ENCODE peak calls at places on chromosomes 11 and 22, in four cellular contexts. N, Y, O and F are unnamed samples.

GRCh38 chr11:134643519-134644042 is 231.5 kb upstream of the B3GAT1 start:
- DNase-seq in N (no peak), Y (no peak), O (peak; percentile 44), F (no peak)

GRCh38 chr22:38034278-38034882 is 22.8 kb upstream of the PICK1 start:
- DNase-seq in N (peak; percentile 50), Y (peak; percentile 15), O (peak; percentile 70), F (peak; percentile 72)

GRCh38 chr11:109729761-109730160 is 307.8 kb downstream of the C11orf87 start:
- DNase-seq in N (no peak), Y (no peak), O (no peak), F (no peak)

GRCh38 chr11:115676768-115677167 is 172.6 kb upstream of the CADM1 start:
- DNase-seq in N (no peak), Y (no peak), O (no peak), F (no peak)

GRCh38 chr22:29314537-29315285 is 786 bp downstream of the RASL10A start:
- DNase-seq in N (no peak), Y (no peak), O (peak; percentile 65), F (no peak)

GRCh38 chr11:74465291-74465708 is 2.0 kb downstream of the KCNE3 start:
- DNase-seq in N (peak; percentile 68), Y (no peak), O (no peak), F (no peak)

GRCh38 chr11:118046964-118047700 is 29.7 kb upstream of the TMPRSS4 start:
- DNase-seq in N (no peak), Y (no peak), O (no peak), F (no peak)

GRCh38 chr22:33848251-33848650 is 72.0 kb downstream of the LARGE1 start:
- DNase-seq in N (no peak), Y (no peak), O (no peak), F (no peak)

GRCh38 chr11:17021550-17021949 is 7.3 kb upstream of the PLEKHA7 start:
- DNase-seq in N (no peak), Y (no peak), O (no peak), F (peak; percentile 49)

GRCh38 chr22:30790366-30790765 is 95.7 kb downstream of the OSBP2 start:
- DNase-seq in N (no peak), Y (no peak), O (no peak), F (no peak)

GRCh38 chr11:74418509-74418895 is 20.3 kb upstream of the PGM2L1 start:
- DNase-seq in N (peak; percentile 6), Y (no peak), O (no peak), F (no peak)

GRCh38 chr11:95461858-95462257 is 230.9 kb upstream of the SESN3 start:
- DNase-seq in N (no peak), Y (no peak), O (no peak), F (no peak)

GRCh38 chr22:22452211-22452610 is 56.3 kb downstream of the ZNF280B start:
- DNase-seq in N (no peak), Y (no peak), O (no peak), F (no peak)

DNA sequence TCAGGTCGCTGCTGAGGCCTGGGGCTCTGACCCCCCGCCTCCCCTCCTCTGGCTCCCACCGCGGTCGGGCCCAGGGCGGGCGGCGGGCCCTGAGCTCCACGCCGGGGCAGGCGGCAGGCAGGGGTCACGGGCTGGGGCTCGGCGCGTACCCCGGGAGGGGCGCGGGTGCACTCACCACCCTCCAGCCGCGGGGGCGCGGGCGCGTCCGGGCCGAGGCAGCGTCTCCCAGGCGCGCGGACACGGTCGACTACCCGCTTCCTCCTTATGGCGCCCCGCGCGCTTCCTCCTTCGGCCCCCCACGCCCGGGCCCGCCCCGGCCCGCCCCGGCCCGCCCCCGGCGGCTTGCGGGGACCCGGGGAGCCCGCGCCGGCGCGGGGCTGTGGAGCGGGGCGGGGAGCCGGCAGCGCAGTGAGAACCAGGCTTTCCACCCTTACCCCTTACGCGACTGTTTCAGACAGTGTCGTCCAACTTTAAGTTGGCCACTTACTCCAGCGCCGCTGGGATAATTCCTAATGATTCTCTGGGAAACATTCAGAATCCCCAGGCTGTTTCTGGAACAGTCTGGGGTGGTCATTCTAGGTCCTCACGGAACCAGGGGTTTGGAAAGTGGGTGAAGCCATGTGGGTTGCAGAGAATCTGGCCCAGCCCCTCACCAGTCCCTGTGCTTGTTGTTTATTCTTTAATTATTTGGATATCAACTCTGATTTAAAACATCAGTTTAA is at the start of gene BID:
- DNase-seq in N (no peak), Y (no peak), O (no peak), F (no peak)
- TF ChIP-seq SUZ12 in N (no peak), Y (no peak), O (no peak), F (no peak)

GRCh38 chr11:119479685-119480275 is 56.8 kb upstream of the THY1 start:
- DNase-seq in N (peak; percentile 74), Y (no peak), O (peak; percentile 52), F (no peak)

GRCh38 chr11:119481021-119481666 is 58.2 kb upstream of the THY1 start:
- DNase-seq in N (peak; percentile 99), Y (peak; percentile 31), O (peak; percentile 100), F (peak; percentile 64)

GRCh38 chr11:119480375-119481020 is 57.5 kb upstream of the THY1 start:
- DNase-seq in N (no peak), Y (no peak), O (peak; percentile 39), F (no peak)

GRCh38 chr11:119476666-119477331 is 53.8 kb upstream of the THY1 start:
- DNase-seq in N (no peak), Y (no peak), O (peak; percentile 41), F (no peak)

DNA sequence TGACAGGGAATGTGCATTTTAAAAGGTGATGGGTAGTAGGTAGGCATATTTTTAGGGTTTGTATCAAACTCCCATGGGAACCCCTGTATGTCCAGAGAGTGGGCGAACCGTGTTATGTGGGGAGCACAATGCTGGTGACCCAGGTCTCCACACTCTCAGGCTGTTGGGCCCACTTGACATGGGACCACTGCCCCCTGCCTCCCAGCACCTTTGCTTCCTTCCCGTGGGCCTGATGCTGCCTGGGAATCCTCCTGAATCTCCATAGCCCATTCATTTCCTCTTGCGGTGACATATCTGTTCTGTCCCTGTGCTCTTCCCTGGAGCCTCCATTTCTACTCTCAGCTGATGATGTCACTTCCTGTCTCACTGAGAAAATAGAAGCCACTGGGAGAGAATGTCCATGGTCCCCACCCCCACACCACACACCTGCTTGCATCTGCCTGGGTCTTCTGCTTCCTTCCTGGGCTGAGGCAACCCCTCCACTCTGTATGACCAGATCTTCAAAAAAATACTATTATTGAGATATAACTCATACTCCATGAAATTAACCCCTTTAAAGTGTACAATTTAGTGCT is 55.8 kb upstream of the THY1 start:
- DNase-seq in N (no peak), Y (no peak), O (peak; percentile 30), F (no peak)
- TF ChIP-seq YY1 in N (no peak), Y (no peak), O (no peak), F (no peak)

GRCh38 chr11:122069946-122070345 is 46.1 kb downstream of the BLID start:
- DNase-seq in N (peak; percentile 7), Y (no peak), O (no peak), F (peak; percentile 22)
- H3K4me3 ChIP-seq in N (no peak overlapping the region), Y (no peak overlapping the region), O (no peak overlapping the region), F (no peak overlapping the region)

GRCh38 chr11:12581923-12582322 is 92.3 kb upstream of the TEAD1 start:
- DNase-seq in N (no peak), Y (no peak), O (no peak), F (no peak)
- TF ChIP-seq SUZ12 in N (no peak), Y (no peak), O (no peak), F (no peak)

GRCh38 chr11:60977224-60977623 is 5.7 kb downstream of the CD6 start:
- DNase-seq in N (no peak), Y (no peak), O (no peak), F (no peak)

GRCh38 chr11:60972182-60973030 is 926 bp downstream of the CD6 start:
- DNase-seq in N (no peak), Y (no peak), O (no peak), F (no peak)

GRCh38 chr11:60971520-60971919 is at the start of gene CD6:
- DNase-seq in N (no peak), Y (no peak), O (no peak), F (no peak)

GRCh38 chr11:60973699-60974098 is 2.2 kb downstream of the CD6 start:
- DNase-seq in N (no peak), Y (no peak), O (no peak), F (no peak)

GRCh38 chr11:60974726-60975125 is 3.2 kb downstream of the CD6 start:
- DNase-seq in N (no peak), Y (no peak), O (no peak), F (no peak)
- TF ChIP-seq YY1 in N (no peak), Y (no peak), O (no peak), F (no peak)

DNA sequence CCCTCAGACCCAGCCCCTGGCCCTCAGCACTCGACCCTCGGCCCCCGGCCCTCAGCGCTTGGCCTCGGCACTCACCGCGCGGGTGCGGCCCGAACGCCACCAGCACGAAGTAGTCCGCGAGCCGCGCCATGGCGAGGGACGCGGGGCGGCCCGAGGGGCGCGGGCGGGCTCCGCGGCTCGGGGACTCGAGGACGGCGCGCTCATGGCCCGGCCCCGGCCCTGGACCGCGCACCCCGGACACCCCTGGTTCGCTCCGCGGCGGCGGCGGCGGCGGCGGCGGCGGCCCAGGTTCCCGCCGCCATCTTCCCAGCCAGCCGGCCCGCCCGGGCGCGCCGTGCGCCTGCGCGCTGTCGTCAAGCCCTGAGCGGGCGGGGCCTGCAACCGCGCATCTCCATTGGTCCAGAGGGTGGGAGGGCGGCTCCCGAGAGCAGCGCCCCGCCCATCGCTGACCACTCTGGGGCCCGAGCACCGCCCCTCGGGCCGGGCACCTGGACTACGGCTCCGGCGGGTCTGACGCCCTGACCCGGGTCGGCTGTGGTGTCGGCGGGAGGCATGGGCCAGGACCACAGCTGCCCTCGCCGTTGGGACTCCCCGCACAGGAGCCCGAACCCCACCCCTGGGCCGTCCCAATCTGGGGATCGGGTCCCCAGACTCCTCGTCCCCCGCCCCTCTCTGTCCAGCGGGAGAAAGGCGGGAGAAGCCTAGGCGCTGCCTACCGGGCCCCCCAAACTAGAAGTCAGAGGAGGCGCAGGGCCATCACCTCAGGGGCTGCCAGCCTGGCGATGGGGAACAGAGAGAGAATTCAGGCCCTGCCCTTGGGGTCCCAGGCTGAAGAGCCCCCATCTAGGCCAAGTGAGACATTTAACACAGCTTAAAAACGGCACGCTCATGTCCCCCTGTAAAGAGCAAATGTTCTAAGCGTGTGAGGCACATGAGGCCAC is at the start of gene SBF1:
- DNase-seq in N (peak; percentile 79), Y (peak; percentile 43), O (peak; percentile 95), F (peak; percentile 60)
- H3K4me3 ChIP-seq in N (peak within 1 kb of the TSS; percentile 87), Y (peak within 1 kb of the TSS; percentile 96), O (peak within 1 kb of the TSS; percentile 59), F (peak within 1 kb of the TSS; percentile 59)

DNA sequence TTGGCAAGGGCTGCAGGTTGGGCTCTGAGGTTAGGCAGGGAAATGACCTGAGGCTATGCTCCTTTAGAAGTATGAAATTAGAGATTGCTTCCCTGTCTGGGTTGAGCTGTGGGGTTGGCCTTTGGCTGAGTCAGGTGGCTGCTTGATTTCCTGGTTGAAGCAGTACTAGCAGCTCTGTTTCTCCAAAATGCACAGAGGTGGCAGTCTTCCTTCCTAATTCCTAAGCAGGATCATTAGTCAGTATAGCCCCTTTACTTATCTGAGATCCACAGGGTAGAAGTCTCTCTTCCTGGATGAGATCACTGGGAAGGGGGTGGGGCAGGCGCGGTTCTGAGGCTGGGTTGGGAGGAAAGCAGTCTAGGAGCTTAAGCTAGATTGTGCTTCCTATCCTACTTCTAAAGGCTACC is 1917.5 kb downstream of the LRRC4C start:
- DNase-seq in N (no peak), Y (no peak), O (peak; percentile 51), F (peak; percentile 22)
- TF ChIP-seq SUZ12 in N (no peak), Y (no peak), O (no peak), F (no peak)

DNA sequence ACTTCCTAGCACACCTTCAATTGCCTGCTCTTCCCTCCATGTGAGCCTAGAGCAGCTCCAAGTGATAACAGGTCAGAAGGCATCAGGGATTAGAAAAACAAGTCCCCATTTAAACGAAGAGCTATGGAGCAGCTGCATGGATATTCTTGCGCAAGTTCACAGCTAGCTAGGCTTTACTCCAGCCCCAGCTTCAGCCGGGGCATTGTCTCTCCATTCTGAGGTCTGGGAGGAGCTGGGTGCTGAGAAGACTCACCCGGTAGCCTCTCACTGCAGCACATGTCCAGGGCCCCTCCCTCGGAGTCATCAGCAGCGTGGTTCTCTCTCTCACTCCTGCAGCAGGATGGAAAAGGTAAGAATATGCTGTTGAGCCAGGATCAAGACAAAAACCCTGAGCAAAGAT is 26.0 kb downstream of the PTPN5 start:
- DNase-seq in N (no peak), Y (no peak), O (no peak), F (no peak)
- TF ChIP-seq YY1 in N (no peak), Y (no peak), O (no peak), F (no peak)